ENCODE peak calls at places on chromosomes 3 and 15, in five cellular contexts. W is HFFc6; F is astrocyte of the cerebellum; E is osteoblast; P is activated T-cell treated with anti-CD3 and anti-CD28 coated beads, Interleukin-2, amount 50 U/mL, for 72 hours. K is an unnamed sample.

GRCh38 chr3:15055019-15055557 is 10.0 kb downstream of the MRPS25 start:
- DNase-seq in P (peak; percentile 70), E (peak; percentile 89), F (no peak), W (peak; percentile 26), K (no peak)

GRCh38 chr3:50369271-50369670 is 9.9 kb upstream of the TMEM115 start:
- DNase-seq in F (no peak), W (no peak), P (no peak), E (no peak), K (no peak)

GRCh38 chr3:182527745-182528144 is 265.6 kb upstream of the ATP11B start:
- DNase-seq in E (no peak), F (no peak), W (no peak), P (no peak), K (peak; percentile 9)

GRCh38 chr3:11457126-11457525 is 184.9 kb downstream of the ATG7 start:
- DNase-seq in F (no peak), E (no peak), P (no peak), W (no peak), K (no peak)

GRCh38 chr15:41281236-41281635 is 50.2 kb downstream of the CHP1 start:
- DNase-seq in F (peak; percentile 68), P (no peak), E (peak; percentile 90), W (peak; percentile 90), K (peak; percentile 82)

GRCh38 chr3:165212580-165212979 is 16.4 kb upstream of the SLITRK3 start:
- DNase-seq in E (no peak), F (no peak), P (no peak), W (no peak), K (no peak)

GRCh38 chr15:92638291-92638708 is 17.3 kb downstream of the FAM174B start:
- DNase-seq in E (peak; percentile 80), F (no peak), W (no peak), P (no peak), K (no peak)

GRCh38 chr15:26298666-26299065 is 435.5 kb upstream of the ATP10A start:
- DNase-seq in F (no peak), E (no peak), W (no peak), P (no peak), K (no peak)

GRCh38 chr3:196631655-196632032 is 7.8 kb upstream of the NRROS start:
- DNase-seq in E (no peak), F (no peak), P (no peak), W (no peak), K (no peak)

GRCh38 chr15:51076142-51076897 is 18.4 kb downstream of the TNFAIP8L3 start:
- DNase-seq in F (peak; percentile 4), P (peak; percentile 40), E (no peak), W (no peak), K (no peak)

GRCh38 chr3:170049146-170050000 is 11.6 kb downstream of the GPR160 start:
- DNase-seq in F (no peak), E (peak; percentile 85), W (no peak), P (no peak), K (no peak)

GRCh38 chr3:129100274-129100673 is 21.3 kb downstream of the RAB43 start:
- DNase-seq in W (no peak), E (no peak), P (no peak), F (no peak), K (no peak)

GRCh38 chr3:13301295-13301987 is 118.7 kb downstream of the NUP210 start:
- DNase-seq in P (no peak), E (peak; percentile 94), F (peak; percentile 33), W (peak; percentile 66), K (peak; percentile 40)

GRCh38 chr3:5634411-5634810 is 446.9 kb downstream of the EDEM1 start:
- DNase-seq in W (no peak), E (no peak), F (no peak), P (no peak), K (no peak)

GRCh38 chr3:188049890-188050530 is 103.9 kb upstream of the LPP start:
- DNase-seq in W (no peak), F (no peak), E (no peak), P (peak; percentile 27), K (no peak)

GRCh38 chr3:48058089-48058488 is 41.9 kb upstream of the MAP4 start:
- DNase-seq in P (no peak), F (no peak), W (peak; percentile 16), E (peak; percentile 83), K (no peak)

GRCh38 chr15:38189651-38190280 is 62.9 kb upstream of the SPRED1 start:
- DNase-seq in E (no peak), F (no peak), W (peak; percentile 18), P (no peak), K (peak; percentile 33)

GRCh38 chr3:55620361-55621025 is 133.4 kb upstream of the WNT5A start:
- DNase-seq in W (peak; percentile 12), F (peak; percentile 45), P (no peak), E (no peak), K (no peak)

GRCh38 chr15:69916169-69916785 is 181.4 kb downstream of the TLE3 start:
- DNase-seq in W (no peak), F (no peak), E (no peak), P (no peak), K (no peak)

GRCh38 chr15:27059610-27060202 is 88.7 kb downstream of the GABRG3 start:
- DNase-seq in W (peak; percentile 12), E (no peak), F (peak; percentile 15), P (peak; percentile 42), K (peak; percentile 6)

GRCh38 chr3:144821583-144821982 is 850.0 kb downstream of the DIPK2A start:
- DNase-seq in E (no peak), W (no peak), F (peak; percentile 40), P (no peak), K (no peak)

GRCh38 chr15:60476713-60477112 is 2.2 kb downstream of the ICE2 start:
- DNase-seq in E (no peak), W (peak; percentile 19), P (no peak), F (peak; percentile 49), K (no peak)

GRCh38 chr3:192332386-192333291 is 394.7 kb downstream of the FGF12 start:
- DNase-seq in P (no peak), F (no peak), W (no peak), E (no peak), K (no peak)

GRCh38 chr15:96038650-96039049 is 291.9 kb upstream of the NR2F2 start:
- DNase-seq in F (no peak), E (no peak), P (no peak), W (no peak), K (no peak)

GRCh38 chr3:103306081-103306480 is 871.3 kb downstream of the ZPLD1 start:
- DNase-seq in E (no peak), F (no peak), P (no peak), W (no peak), K (no peak)

GRCh38 chr3:18767756-18768303 is 342.7 kb upstream of the SATB1 start:
- DNase-seq in W (no peak), P (no peak), F (no peak), E (no peak), K (no peak)

GRCh38 chr3:48989126-48989795 is 780 bp upstream of the P4HTM start:
- DNase-seq in P (no peak), W (no peak), E (peak; percentile 62), F (no peak), K (no peak)

GRCh38 chr3:64530434-64531049 is 157.3 kb downstream of the ADAMTS9 start:
- DNase-seq in P (peak; percentile 24), F (peak; percentile 33), W (peak; percentile 58), E (no peak), K (no peak)

K was measured in retinal pigment epithelial cell.